ENCODE peak calls at places on chromosomes 5 and 9, in four cellular contexts. One of them, this sample, is unnamed.
A peak's percentile ranks its signal among the peaks of the same experiment; 100 is the strongest.

GRCh38 chr9:70933318-70933717 is 188.1 kb downstream of the TRPM3 start:
- DNase-seq in lower leg skin: no peak
- DNase-seq in GM12891: no peak
- DNase-seq in HCEC 1CT: no peak
- DNase-seq in this sample: no peak

GRCh38 chr5:174916227-174916626 is 191.8 kb downstream of the MSX2 start:
- DNase-seq in lower leg skin: no peak
- DNase-seq in GM12891: no peak
- DNase-seq in HCEC 1CT: no peak
- DNase-seq in this sample: no peak

GRCh38 chr9:133634024-133634691 is 2.0 kb upstream of the DBH start:
- DNase-seq in lower leg skin: no peak
- DNase-seq in GM12891: no peak
- DNase-seq in HCEC 1CT: no peak
- DNase-seq in this sample: no peak

GRCh38 chr5:41420509-41421067 is 89.8 kb downstream of the PLCXD3 start:
- DNase-seq in lower leg skin: no peak
- DNase-seq in GM12891: no peak
- DNase-seq in HCEC 1CT: no peak
- DNase-seq in this sample: no peak

GRCh38 chr9:6495484-6495883 is 82.5 kb downstream of the UHRF2 start:
- DNase-seq in lower leg skin: no peak
- DNase-seq in GM12891: no peak
- DNase-seq in HCEC 1CT: no peak
- DNase-seq in this sample: no peak

GRCh38 chr9:35385042-35385441 is 104.9 kb upstream of the RUSC2 start:
- DNase-seq in lower leg skin: no peak
- DNase-seq in GM12891: no peak
- DNase-seq in HCEC 1CT: peak; percentile 53
- DNase-seq in this sample: no peak

GRCh38 chr9:26723486-26723885 is 169.1 kb downstream of the CAAP1 start:
- DNase-seq in lower leg skin: no peak
- DNase-seq in GM12891: no peak
- DNase-seq in HCEC 1CT: no peak
- DNase-seq in this sample: no peak

GRCh38 chr9:136364942-136365774 is 1.6 kb upstream of the DNLZ start:
- DNase-seq in lower leg skin: no peak
- DNase-seq in GM12891: no peak
- DNase-seq in HCEC 1CT: no peak
- DNase-seq in this sample: no peak

GRCh38 chr5:176192094-176192721 is 46.0 kb upstream of the SIMC1 start:
- DNase-seq in lower leg skin: no peak
- DNase-seq in GM12891: no peak
- DNase-seq in HCEC 1CT: no peak
- DNase-seq in this sample: no peak

GRCh38 chr5:136082390-136083193 is 50.1 kb upstream of the SMAD5 start:
- DNase-seq in lower leg skin: peak; percentile 67
- DNase-seq in GM12891: peak; percentile 25
- DNase-seq in HCEC 1CT: peak; percentile 65
- DNase-seq in this sample: peak; percentile 32

GRCh38 chr9:3342159-3342777 is 183.5 kb downstream of the RFX3 start:
- DNase-seq in lower leg skin: no peak
- DNase-seq in GM12891: no peak
- DNase-seq in HCEC 1CT: peak; percentile 76
- DNase-seq in this sample: no peak